ENCODE peak calls at places on chromosomes 2 and 18, in six cellular contexts. H is GM12878, X is HepG2, A is GM23338, N is sigmoid colon, C is endothelial cell of umbilical vein. K is an unnamed sample. For H3K4me1, the result is how much of the 10 kb centered on the place peaks cover.

GRCh38 chr2:69514406-69514805 is 77.2 kb upstream of the NFU1 start:
- DNase-seq in C (peak), A (peak), H (no peak), N (no peak), X (no peak), K (no peak)

GRCh38 chr2:55150834-55151233 is 81.3 kb downstream of the CLHC1 start:
- DNase-seq in C (no peak), X (no peak), A (no peak), N (no peak), H (no peak), K (no peak)

GRCh38 chr2:15582153-15582552 is 9.5 kb upstream of the DDX1 start:
- DNase-seq in H (no peak), N (no peak), C (no peak), A (no peak), X (no peak), K (no peak)

GRCh38 chr18:3074094-3074493 is 61.1 kb upstream of the LPIN2 start:
- DNase-seq in X (peak), H (no peak), A (no peak), C (no peak), N (no peak), K (peak)

GRCh38 chr2:166091439-166091838 is 36.4 kb downstream of the SCN1A start:
- DNase-seq in A (peak), N (no peak), X (no peak), H (no peak), C (no peak), K (no peak)

GRCh38 chr2:134359367-134360081 is 105.7 kb downstream of the MGAT5 start:
- DNase-seq in A (no peak), H (no peak), C (peak), N (peak), X (peak), K (no peak)

GRCh38 chr2:218020966-218021535 is 18.3 kb upstream of the TNS1 start:
- DNase-seq in C (no peak), A (no peak), H (no peak), X (no peak), N (peak), K (no peak)

GRCh38 chr2:122737429-122738077 is 982.1 kb downstream of the TSN start:
- DNase-seq in N (no peak), C (peak), X (no peak), H (peak), A (no peak), K (no peak)

GRCh38 chr2:191635333-191636234 is 42.4 kb upstream of the NABP1 start:
- DNase-seq in N (no peak), X (peak), C (no peak), H (no peak), A (no peak), K (no peak)

GRCh38 chr2:68379184-68379708 is 14.2 kb downstream of the PLEK start:
- DNase-seq in X (no peak), C (no peak), A (no peak), H (no peak), N (no peak), K (no peak)

GRCh38 chr2:135258193-135258592 is 206.1 kb downstream of the RAB3GAP1 start:
- DNase-seq in C (no peak), A (peak), H (no peak), N (no peak), X (no peak), K (no peak)

GRCh38 chr18:68024716-68025115 is 508.2 kb upstream of the DSEL start:
- DNase-seq in A (no peak), X (no peak), C (no peak), H (no peak), N (no peak), K (no peak)

GRCh38 chr2:234690569-234691225 is 193.8 kb upstream of the ARL4C start:
- DNase-seq in A (no peak), X (peak), N (no peak), H (no peak), C (peak), K (no peak)

GRCh38 chr2:198259496-198259895 is 455.1 kb downstream of the PLCL1 start:
- DNase-seq in C (no peak), X (no peak), A (no peak), H (no peak), N (no peak), K (no peak)

GRCh38 chr2:165969227-165969626 is 15.7 kb upstream of the TTC21B start:
- DNase-seq in X (no peak), N (no peak), C (peak), A (no peak), H (no peak), K (no peak)

GRCh38 chr2:120269076-120269744 is 16.6 kb downstream of the RALB start:
- DNase-seq in N (no peak), X (no peak), H (no peak), A (no peak), C (no peak), K (no peak)

GRCh38 chr2:229173810-229174359 is 97.2 kb downstream of the PID1 start:
- DNase-seq in C (no peak), N (no peak), X (no peak), A (no peak), H (no peak), K (no peak)

GRCh38 chr2:3635171-3636008 is 22.6 kb upstream of the ALLC start:
- DNase-seq in C (no peak), N (peak), A (no peak), H (no peak), X (no peak), K (no peak)

GRCh38 chr2:85886585-85886984 is 2.2 kb downstream of the ST3GAL5 start:
- DNase-seq in N (peak), X (no peak), H (no peak), A (no peak), C (peak), K (peak)

GRCh38 chr18:57975805-57976204 is 68.2 kb upstream of the NEDD4L start:
- DNase-seq in A (no peak), H (no peak), N (no peak), C (no peak), X (no peak), K (no peak)

GRCh38 chr2:63678085-63678484 is 89.3 kb downstream of the MDH1 start:
- DNase-seq in C (no peak), H (no peak), A (no peak), N (no peak), X (no peak), K (no peak)

GRCh38 chr2:144372484-144373195 is 147.3 kb downstream of the ZEB2 start:
- DNase-seq in C (no peak), N (peak), H (no peak), A (no peak), X (no peak), K (no peak)

GRCh38 chr2:26807788-26808460 is 22.1 kb downstream of the CENPA start:
- DNase-seq in X (no peak), H (no peak), A (peak), C (no peak), N (no peak), K (no peak)

GRCh38 chr2:239028253-239028619 is 180.4 kb downstream of the TWIST2 start:
- DNase-seq in C (no peak), N (peak), A (no peak), X (no peak), H (no peak), K (no peak)

GRCh38 chr18:41529093-41529492 is 425.9 kb upstream of the PIK3C3 start:
- DNase-seq in X (no peak), N (no peak), C (no peak), A (no peak), H (no peak), K (no peak)

GRCh38 chr2:12675352-12675795 is 41.4 kb upstream of the TRIB2 start:
- DNase-seq in H (no peak), N (no peak), C (peak), A (no peak), X (no peak), K (no peak)

GRCh38 chr2:201574754-201575153 is 68.5 kb downstream of the TMEM237 start:
- DNase-seq in A (no peak), N (no peak), H (no peak), C (no peak), X (no peak), K (no peak)

GRCh38 chr2:96306370-96306769 is 1.0 kb upstream of the SNRNP200 start:
- DNase-seq in A (no peak), X (peak), C (no peak), N (no peak), H (no peak), K (no peak)

GRCh38 chr2:64931536-64932326 is 57.5 kb upstream of the SLC1A4 start:
- DNase-seq in C (no peak), N (peak), X (no peak), H (no peak), A (no peak), K (no peak)

GRCh38 chr2:133975135-133975534 is 278.7 kb upstream of the MGAT5 start:
- DNase-seq in C (no peak), X (no peak), N (no peak), A (no peak), H (no peak), K (no peak)

GRCh38 chr2:42829556-42830510 is 37.5 kb upstream of the HAAO start:
- DNase-seq in A (no peak), N (no peak), C (no peak), X (no peak), H (no peak), K (peak)

GRCh38 chr2:20557635-20558034 is 93.3 kb downstream of the HS1BP3 start:
- DNase-seq in H (no peak), N (no peak), C (no peak), X (no peak), A (peak), K (no peak)

GRCh38 chr2:55954306-55955035 is 30.9 kb upstream of the EFEMP1 start:
- DNase-seq in H (no peak), X (no peak), C (peak), A (no peak), N (no peak), K (no peak)

GRCh38 chr2:217621391-217621801 is 381.4 kb downstream of the TNS1 start:
- DNase-seq in X (no peak), H (no peak), C (no peak), A (no peak), N (no peak), K (no peak)

GRCh38 chr2:223003191-223003590 is 48.8 kb upstream of the KCNE4 start:
- DNase-seq in C (no peak), H (no peak), N (no peak), X (no peak), A (no peak), K (no peak)

GRCh38 chr2:236501026-236501425 is 68.6 kb upstream of the ACKR3 start:
- DNase-seq in H (no peak), X (no peak), C (no peak), N (no peak), A (no peak), K (no peak)

GRCh38 chr2:121527009-121527682 is 3.5 kb upstream of the RNU4ATAC start:
- DNase-seq in H (no peak), N (no peak), C (no peak), X (no peak), A (no peak), K (no peak)

GRCh38 chr2:1427086-1427485 is 13.8 kb downstream of the TPO start:
- DNase-seq in C (no peak), N (no peak), H (no peak), X (no peak), A (no peak), K (no peak)
- H3K4me1 ChIP-seq in C (under half), N (under half), H (under half), X (under half), A (under half), K (under half)

DNA sequence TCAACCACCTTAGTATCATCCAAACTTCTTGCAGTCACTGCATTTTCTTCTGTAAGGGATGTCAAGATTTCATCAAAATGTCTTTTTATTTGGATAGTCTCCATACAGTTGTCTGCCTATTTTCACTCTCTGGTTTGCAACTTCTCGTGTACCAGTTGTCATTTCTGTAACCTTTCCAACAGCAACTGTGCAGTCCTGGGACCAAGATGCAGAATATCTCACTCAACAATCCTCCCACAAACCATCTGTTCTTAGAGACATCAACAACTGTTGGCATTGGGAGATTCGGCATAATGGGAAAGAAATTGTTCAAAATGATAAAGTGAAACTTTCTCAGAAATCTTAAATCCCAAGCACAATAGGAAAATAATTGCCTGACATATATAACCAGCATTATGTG is 933.6 kb upstream of the SLC39A10 start:
- DNase-seq in A (no peak), C (no peak), H (no peak), X (no peak), N (no peak), K (no peak)
- H3K4me3 ChIP-seq in A (no peak), C (no peak), H (no peak), X (no peak), N (no peak), K (no peak)

GRCh38 chr2:46306320-46306719 is 9.1 kb downstream of the EPAS1 start:
- DNase-seq in A (no peak), H (no peak), X (peak), C (peak), N (no peak), K (no peak)
- TF ChIP-seq POLR2AphosphoS5 in A (no peak), H (no peak), X (no peak), C (no peak), N (peak), K (peak)

GRCh38 chr18:63207154-63207790 is 112.3 kb downstream of the BCL2 start:
- DNase-seq in A (no peak), H (no peak), C (no peak), N (no peak), X (no peak), K (peak)

GRCh38 chr18:63207825-63208224 is 111.7 kb downstream of the BCL2 start:
- DNase-seq in A (no peak), C (no peak), H (no peak), X (no peak), N (no peak), K (no peak)

GRCh38 chr18:63203497-63203896 is 116.1 kb downstream of the BCL2 start:
- DNase-seq in H (no peak), C (no peak), A (no peak), N (no peak), X (no peak), K (no peak)

GRCh38 chr18:63206433-63207153 is 113.0 kb downstream of the BCL2 start:
- DNase-seq in X (no peak), C (no peak), A (no peak), H (no peak), N (no peak), K (no peak)

GRCh38 chr18:63205791-63206252 is 113.7 kb downstream of the BCL2 start:
- DNase-seq in X (no peak), N (no peak), C (no peak), H (no peak), A (no peak), K (no peak)
- H3K4me1 ChIP-seq in X (under half), N (under half), C (under half), H (half or more), A (under half), K (under half)